ENCODE peak calls at places on chromosome 20, in seven cellular contexts. P is CD8-positive, alpha-beta T cell; S is breast epithelium; D is effector memory CD4-positive, alpha-beta T cell; I is RWPE1; G is transverse colon; X is pancreas. F is an unnamed sample.

GRCh38 chr20:62259294-62259565 is 20.9 kb downstream of the OSBPL2 start:
- DNase-seq in P (no peak), S (no peak), D (no peak), I (no peak), G (no peak), X (no peak), F (no peak)

GRCh38 chr20:47210470-47210869 is 146.0 kb downstream of the ZMYND8 start:
- DNase-seq in P (no peak), S (no peak), D (no peak), I (no peak), G (no peak), X (no peak), F (no peak)

GRCh38 chr20:46400253-46400652 is 6.2 kb downstream of the ELMO2 start:
- DNase-seq in P (no peak), S (peak; percentile 30), D (no peak), I (no peak), G (no peak), X (no peak), F (no peak)

GRCh38 chr20:11091496-11091895 is 417.7 kb upstream of the JAG1 start:
- DNase-seq in P (no peak), S (no peak), D (no peak), I (no peak), G (no peak), X (no peak), F (no peak)

GRCh38 chr20:14051454-14051853 is 56.1 kb downstream of the MACROD2 start:
- DNase-seq in P (no peak), S (no peak), D (no peak), I (no peak), G (no peak), X (no peak), F (no peak)

GRCh38 chr20:48266571-48266970 is 481.3 kb upstream of the SULF2 start:
- DNase-seq in P (no peak), S (no peak), D (no peak), I (no peak), G (no peak), X (no peak), F (no peak)

GRCh38 chr20:62120990-62121775 is 1.1 kb upstream of the LSM14B start:
- DNase-seq in P (no peak), S (peak; percentile 61), D (no peak), I (no peak), G (peak; percentile 66), X (no peak), F (peak; percentile 68)

GRCh38 chr20:23047738-23048214 is 1.7 kb downstream of the THBD start:
- DNase-seq in P (no peak), S (no peak), D (no peak), I (peak; percentile 39), G (no peak), X (no peak), F (no peak)

GRCh38 chr20:30611239-30611984 is 646.1 kb upstream of the DEFB115 start:
- DNase-seq in P (no peak), S (no peak), D (no peak), I (no peak), G (no peak), X (no peak), F (no peak)

GRCh38 chr20:41003143-41003932 is 25.3 kb upstream of the TOP1 start:
- DNase-seq in P (peak; percentile 70), S (peak; percentile 80), D (peak; percentile 60), I (peak; percentile 99), G (peak; percentile 77), X (peak; percentile 69), F (no peak)

GRCh38 chr20:47676219-47676721 is 109.0 kb downstream of the SULF2 start:
- DNase-seq in P (no peak), S (no peak), D (no peak), I (no peak), G (no peak), X (no peak), F (no peak)

GRCh38 chr20:4052554-4052953 is 37.2 kb upstream of the RNF24 start:
- DNase-seq in P (no peak), S (no peak), D (no peak), I (no peak), G (no peak), X (peak; percentile 59), F (peak; percentile 36)

GRCh38 chr20:44734938-44735337 is 10.7 kb upstream of the KCNK15 start:
- DNase-seq in P (no peak), S (no peak), D (no peak), I (peak; percentile 76), G (no peak), X (no peak), F (no peak)

GRCh38 chr20:2692036-2692885 is at the start of gene EBF4:
- DNase-seq in P (peak; percentile 59), S (peak; percentile 23), D (peak; percentile 7), I (peak; percentile 54), G (peak; percentile 47), X (peak; percentile 49), F (peak; percentile 55)

DNA sequence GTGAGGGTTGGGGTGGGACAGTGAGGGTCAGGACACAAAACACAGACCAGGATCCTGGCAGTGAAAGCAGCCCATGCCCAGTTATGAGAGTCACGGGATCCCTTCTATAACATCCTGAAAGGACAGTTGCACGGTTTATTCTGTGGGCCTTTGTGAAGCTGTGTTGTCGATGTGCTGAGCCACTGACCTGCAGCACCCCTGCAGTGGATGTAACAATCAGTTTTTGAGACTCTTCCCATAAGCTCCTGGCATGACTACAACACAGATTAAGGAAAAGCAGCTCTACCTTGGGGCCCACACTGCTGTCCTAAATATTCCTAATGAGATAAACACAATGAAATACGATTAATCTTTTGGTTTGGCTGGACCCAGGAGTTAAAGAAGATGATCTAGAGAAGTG is 3.7 kb downstream of the PYGB start:
- DNase-seq in P (peak; percentile 31), S (no peak), D (no peak), I (no peak), G (peak; percentile 9), X (no peak), F (no peak)
- H3K27ac ChIP-seq in P (no peak overlapping the region), S (peak overlapping the region; percentile 11), D (no peak overlapping the region), I (peak overlapping the region; percentile 27), G (peak overlapping the region; percentile 98), X (no peak overlapping the region), F (no peak overlapping the region)

GRCh38 chr20:37362231-37362792 is 16.4 kb downstream of the SRC start:
- DNase-seq in P (no peak), S (no peak), D (no peak), I (no peak), G (no peak), X (no peak), F (peak; percentile 28)
- H3K27ac ChIP-seq in P (no peak overlapping the region), S (no peak overlapping the region), D (no peak overlapping the region), I (peak overlapping the region; percentile 46), G (peak overlapping the region; percentile 3), X (no peak overlapping the region), F (no peak overlapping the region)

GRCh38 chr20:24821391-24821790 is 127.7 kb upstream of the CST7 start:
- DNase-seq in P (no peak), S (no peak), D (no peak), I (no peak), G (no peak), X (no peak), F (no peak)
- H3K27ac ChIP-seq in P (no peak overlapping the region), S (no peak overlapping the region), D (no peak overlapping the region), I (no peak overlapping the region), G (no peak overlapping the region), X (no peak overlapping the region), F (no peak overlapping the region)

GRCh38 chr20:20711413-20711812 is 1.0 kb downstream of the RALGAPA2 start:
- DNase-seq in P (peak; percentile 56), S (no peak), D (peak; percentile 4), I (no peak), G (peak; percentile 38), X (peak; percentile 19), F (no peak)
- H3K27ac ChIP-seq in P (peak overlapping the region; percentile 59), S (peak overlapping the region; percentile 93), D (peak overlapping the region; percentile 85), I (no peak overlapping the region), G (peak overlapping the region; percentile 93), X (peak overlapping the region; percentile 91), F (peak overlapping the region; percentile 90)

GRCh38 chr20:51575486-51575885 is 33.0 kb upstream of the NFATC2 start:
- DNase-seq in P (no peak), S (no peak), D (no peak), I (no peak), G (no peak), X (no peak), F (no peak)
- H3K27ac ChIP-seq in P (no peak overlapping the region), S (no peak overlapping the region), D (no peak overlapping the region), I (no peak overlapping the region), G (no peak overlapping the region), X (no peak overlapping the region), F (no peak overlapping the region)

GRCh38 chr20:63344616-63345327 is 16.4 kb downstream of the CHRNA4 start:
- DNase-seq in P (no peak), S (no peak), D (no peak), I (no peak), G (no peak), X (no peak), F (no peak)

GRCh38 chr20:63345328-63346100 is 15.6 kb downstream of the CHRNA4 start:
- DNase-seq in P (no peak), S (no peak), D (no peak), I (no peak), G (no peak), X (no peak), F (peak; percentile 49)

GRCh38 chr20:63342561-63343459 is 18.3 kb downstream of the CHRNA4 start:
- DNase-seq in P (no peak), S (no peak), D (no peak), I (no peak), G (no peak), X (no peak), F (no peak)

GRCh38 chr20:63344151-63344470 is 17.0 kb downstream of the CHRNA4 start:
- DNase-seq in P (no peak), S (no peak), D (no peak), I (no peak), G (no peak), X (no peak), F (no peak)

GRCh38 chr20:63343460-63344150 is 17.5 kb downstream of the CHRNA4 start:
- DNase-seq in P (no peak), S (no peak), D (no peak), I (no peak), G (no peak), X (no peak), F (no peak)
- H3K27ac ChIP-seq in P (no peak overlapping the region), S (no peak overlapping the region), D (no peak overlapping the region), I (no peak overlapping the region), G (no peak overlapping the region), X (no peak overlapping the region), F (no peak overlapping the region)